ENCODE peak calls at places on chromosome 3, in four cellular contexts. N is stimulated activated CD4-positive, alpha-beta T cell treated with anti-CD3 and anti-CD28 coated beads, Interleukin-4, amount 100 ng/mL, for 4 hours; S is CD4-positive, CD25-positive, alpha-beta regulatory T cell; Y is GM13976. P is an unnamed sample.

GRCh38 chr3:2908693-2909351 is 201.4 kb downstream of the IL5RA start:
- DNase-seq in N (no peak), S (no peak), Y (no peak), P (no peak)

GRCh38 chr3:165439765-165440164 is 243.6 kb upstream of the SLITRK3 start:
- DNase-seq in N (no peak), S (no peak), Y (no peak), P (no peak)

GRCh38 chr3:8827641-8828040 is 58.2 kb upstream of the OXTR start:
- DNase-seq in N (no peak), S (no peak), Y (no peak), P (no peak)

GRCh38 chr3:59388555-59389280 is 338.9 kb upstream of the CFAP20DC start:
- DNase-seq in N (no peak), S (peak), Y (peak), P (no peak)

GRCh38 chr3:37026851-37027250 is 33.5 kb downstream of the MLH1 start:
- DNase-seq in N (no peak), S (no peak), Y (no peak), P (no peak)

GRCh38 chr3:81214626-81215025 is 546.8 kb downstream of the GBE1 start:
- DNase-seq in N (no peak), S (no peak), Y (no peak), P (no peak)

GRCh38 chr3:14605070-14605469 is 46.5 kb upstream of the CCDC174 start:
- DNase-seq in N (no peak), S (no peak), Y (no peak), P (no peak)

GRCh38 chr3:111738238-111738637 is 120.8 kb upstream of the PHLDB2 start:
- DNase-seq in N (no peak), S (no peak), Y (no peak), P (no peak)

GRCh38 chr3:169457807-169458206 is 205.7 kb downstream of the MECOM start:
- DNase-seq in N (no peak), S (no peak), Y (no peak), P (no peak)